ENCODE peak calls at places on chromosome 11, in seven cellular contexts. O, Y, B, K, H, Q and F are unnamed samples.

GRCh38 chr11:1939006-1939626 is 8.0 kb upstream of the MRPL23 start:
- DNase-seq in O (no peak), Y (no peak), B (peak; percentile 44), K (no peak), H (peak; percentile 28), Q (no peak), F (no peak)

GRCh38 chr11:39630365-39630764 is 1829.1 kb downstream of the LRRC4C start:
- DNase-seq in O (no peak), Y (no peak), B (no peak), K (no peak), H (no peak), Q (no peak), F (no peak)

GRCh38 chr11:29224739-29225384 is 792.0 kb downstream of the KCNA4 start:
- DNase-seq in O (no peak), Y (no peak), B (no peak), K (no peak), H (no peak), Q (no peak), F (no peak)

GRCh38 chr11:12050911-12051667 is 42.7 kb upstream of the DKK3 start:
- DNase-seq in O (no peak), Y (no peak), B (no peak), K (no peak), H (no peak), Q (no peak), F (no peak)

GRCh38 chr11:5274340-5274739 is 4.6 kb upstream of the HBE1 start:
- DNase-seq in O (no peak), Y (no peak), B (no peak), K (no peak), H (no peak), Q (no peak), F (no peak)

GRCh38 chr11:116217006-116217405 is 555.8 kb downstream of the BUD13 start:
- DNase-seq in O (no peak), Y (peak; percentile 42), B (no peak), K (no peak), H (no peak), Q (peak; percentile 47), F (no peak)

GRCh38 chr11:102994101-102994500 is 38.6 kb upstream of the MMP13 start:
- DNase-seq in O (no peak), Y (no peak), B (no peak), K (no peak), H (peak; percentile 25), Q (no peak), F (no peak)

GRCh38 chr11:3995949-3996554 is 98.5 kb upstream of the RRM1 start:
- DNase-seq in O (no peak), Y (no peak), B (no peak), K (no peak), H (peak; percentile 32), Q (no peak), F (no peak)

GRCh38 chr11:34443136-34443535 is 4.4 kb downstream of the CAT start:
- DNase-seq in O (no peak), Y (no peak), B (no peak), K (no peak), H (no peak), Q (no peak), F (no peak)

GRCh38 chr11:126918556-126918955 is 82.0 kb downstream of the KIRREL3 start:
- DNase-seq in O (no peak), Y (no peak), B (no peak), K (no peak), H (no peak), Q (no peak), F (no peak)

GRCh38 chr11:9689721-9690120 is 25.8 kb downstream of the SWAP70 start:
- DNase-seq in O (no peak), Y (no peak), B (no peak), K (no peak), H (no peak), Q (no peak), F (no peak)

GRCh38 chr11:93517041-93517440 is 26.1 kb downstream of the SMCO4 start:
- DNase-seq in O (no peak), Y (no peak), B (no peak), K (no peak), H (no peak), Q (no peak), F (no peak)